ENCODE peak calls at places on chromosomes 13 and 19, in eight cellular contexts. L, O, D, Y, F, W, C and H are unnamed samples.

GRCh38 chr19:54282706-54283105 is 1.8 kb upstream of the LILRB2 start:
- DNase-seq in L (no peak), O (no peak), D (no peak), Y (no peak), F (no peak), W (no peak), C (no peak), H (no peak)

GRCh38 chr19:49851456-49852259 is 699 bp downstream of the PTOV1 start:
- DNase-seq in L (no peak), O (no peak), D (no peak), Y (no peak), F (no peak), W (peak; percentile 82), C (peak; percentile 74), H (peak; percentile 24)

GRCh38 chr13:24459234-24459633 is 53.3 kb downstream of the PARP4 start:
- DNase-seq in L (no peak), O (no peak), D (no peak), Y (no peak), F (no peak), W (no peak), C (no peak), H (peak; percentile 14)

GRCh38 chr13:22740264-22740663 is 440.5 kb upstream of the SGCG start:
- DNase-seq in L (no peak), O (no peak), D (peak; percentile 11), Y (no peak), F (no peak), W (peak; percentile 15), C (no peak), H (no peak)

GRCh38 chr19:28793391-28794168 is 419.4 kb downstream of the UQCRFS1 start:
- DNase-seq in L (no peak), O (peak; percentile 18), D (no peak), Y (no peak), F (no peak), W (peak; percentile 39), C (no peak), H (no peak)

GRCh38 chr13:103883152-103883551 is 816.9 kb upstream of the SLC10A2 start:
- DNase-seq in L (no peak), O (peak; percentile 69), D (peak; percentile 79), Y (peak; percentile 74), F (peak; percentile 50), W (peak; percentile 84), C (peak; percentile 77), H (peak; percentile 34)

GRCh38 chr13:44816701-44817684 is 172.3 kb downstream of the NUFIP1 start:
- DNase-seq in L (no peak), O (no peak), D (peak; percentile 36), Y (no peak), F (no peak), W (no peak), C (no peak), H (no peak)

GRCh38 chr19:6224308-6224675 is 55.5 kb downstream of the MLLT1 start:
- DNase-seq in L (no peak), O (no peak), D (no peak), Y (no peak), F (no peak), W (no peak), C (no peak), H (no peak)

GRCh38 chr19:53308339-53308811 is 25.2 kb upstream of the ZNF845 start:
- DNase-seq in L (no peak), O (peak; percentile 26), D (no peak), Y (no peak), F (no peak), W (peak; percentile 66), C (peak; percentile 23), H (no peak)

GRCh38 chr13:42769650-42770049 is 11.7 kb upstream of the FAM216B start:
- DNase-seq in L (no peak), O (no peak), D (no peak), Y (no peak), F (no peak), W (no peak), C (no peak), H (no peak)

GRCh38 chr13:45040626-45041025 is 51.3 kb downstream of the GPALPP1 start:
- DNase-seq in L (no peak), O (no peak), D (no peak), Y (no peak), F (no peak), W (no peak), C (no peak), H (no peak)

GRCh38 chr13:109412232-109412935 is 374.0 kb downstream of the IRS2 start:
- DNase-seq in L (no peak), O (peak; percentile 63), D (peak; percentile 60), Y (no peak), F (peak; percentile 32), W (peak; percentile 91), C (no peak), H (peak; percentile 49)

GRCh38 chr13:57673197-57673596 is 41.7 kb downstream of the PCDH17 start:
- DNase-seq in L (no peak), O (no peak), D (no peak), Y (no peak), F (no peak), W (peak; percentile 39), C (no peak), H (no peak)

GRCh38 chr19:18489627-18490184 is 32.2 kb downstream of the ELL start:
- DNase-seq in L (no peak), O (no peak), D (no peak), Y (no peak), F (no peak), W (no peak), C (no peak), H (no peak)

GRCh38 chr19:18488838-18489626 is 32.8 kb downstream of the ELL start:
- DNase-seq in L (no peak), O (no peak), D (peak; percentile 45), Y (no peak), F (peak; percentile 45), W (peak; percentile 84), C (peak; percentile 79), H (no peak)

GRCh38 chr19:18487576-18488402 is 34.1 kb downstream of the ELL start:
- DNase-seq in L (no peak), O (no peak), D (no peak), Y (no peak), F (no peak), W (no peak), C (no peak), H (no peak)

GRCh38 chr19:18486746-18487145 is 35.1 kb downstream of the ELL start:
- DNase-seq in L (no peak), O (no peak), D (no peak), Y (no peak), F (no peak), W (no peak), C (no peak), H (no peak)

DNA sequence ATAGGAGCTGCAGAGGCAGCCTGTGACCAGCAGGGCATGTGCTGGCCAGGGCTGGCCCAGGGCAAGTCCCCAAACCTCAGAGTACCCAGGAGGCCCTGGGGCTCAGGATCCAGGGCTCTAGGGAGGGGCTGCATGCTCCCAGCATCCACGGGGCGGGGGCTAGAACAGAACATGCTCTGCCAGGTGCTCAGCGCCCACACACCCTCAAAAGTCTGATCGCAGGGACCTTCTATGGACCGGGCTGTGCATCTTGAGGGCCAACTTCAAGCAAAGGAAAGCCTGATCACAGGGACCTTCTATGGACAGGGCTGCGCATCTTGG is 33.5 kb downstream of the ELL start:
- DNase-seq in L (no peak), O (no peak), D (peak; percentile 35), Y (no peak), F (no peak), W (no peak), C (no peak), H (no peak)
- H3K4me1 ChIP-seq in L (peaks cover 79% of the 10 kb centered on the region), O (peaks cover 9% of the 10 kb centered on the region), D (peaks cover 35% of the 10 kb centered on the region), Y (no peaks in the 10 kb centered on the region), F (peaks cover 43% of the 10 kb centered on the region), W (peaks cover 38% of the 10 kb centered on the region), C (peaks cover 23% of the 10 kb centered on the region), H (peaks cover 11% of the 10 kb centered on the region)

GRCh38 chr19:10744222-10744847 is 26.5 kb downstream of the DNM2 start:
- DNase-seq in L (no peak), O (no peak), D (no peak), Y (no peak), F (no peak), W (no peak), C (no peak), H (peak; percentile 42)
- H3K4me1 ChIP-seq in L (peaks cover 63% of the 10 kb centered on the region), O (peaks cover 5% of the 10 kb centered on the region), D (peaks cover 38% of the 10 kb centered on the region), Y (no peaks in the 10 kb centered on the region), F (peaks cover 92% of the 10 kb centered on the region), W (peaks cover 5% of the 10 kb centered on the region), C (peaks cover 62% of the 10 kb centered on the region), H (peaks cover 29% of the 10 kb centered on the region)

GRCh38 chr19:16144216-16144581 is 714 bp downstream of the HSH2D start:
- DNase-seq in L (no peak), O (no peak), D (no peak), Y (no peak), F (no peak), W (no peak), C (no peak), H (no peak)

GRCh38 chr19:16146112-16146511 is 2.6 kb downstream of the HSH2D start:
- DNase-seq in L (no peak), O (no peak), D (no peak), Y (no peak), F (no peak), W (no peak), C (no peak), H (no peak)

GRCh38 chr19:16141043-16141442 is 2.4 kb upstream of the HSH2D start:
- DNase-seq in L (no peak), O (no peak), D (no peak), Y (no peak), F (peak; percentile 61), W (no peak), C (no peak), H (no peak)

GRCh38 chr19:16142032-16142580 is 1.4 kb upstream of the HSH2D start:
- DNase-seq in L (no peak), O (no peak), D (no peak), Y (no peak), F (no peak), W (no peak), C (no peak), H (no peak)

GRCh38 chr19:16143399-16144215 is at the start of gene HSH2D:
- DNase-seq in L (peak; percentile 77), O (peak; percentile 50), D (no peak), Y (no peak), F (peak; percentile 96), W (no peak), C (peak; percentile 92), H (peak; percentile 98)
- H3K4me1 ChIP-seq in L (peaks cover 42% of the 10 kb centered on the region), O (no peaks in the 10 kb centered on the region), D (no peaks in the 10 kb centered on the region), Y (no peaks in the 10 kb centered on the region), F (peaks cover 9% of the 10 kb centered on the region), W (no peaks in the 10 kb centered on the region), C (no peaks in the 10 kb centered on the region), H (no peaks in the 10 kb centered on the region)

GRCh38 chr13:99040536-99041141 is 62.8 kb upstream of the DOCK9 start:
- DNase-seq in L (no peak), O (no peak), D (no peak), Y (no peak), F (no peak), W (no peak), C (no peak), H (no peak)

GRCh38 chr13:99039718-99040280 is 61.9 kb upstream of the DOCK9 start:
- DNase-seq in L (no peak), O (no peak), D (no peak), Y (no peak), F (no peak), W (no peak), C (no peak), H (no peak)

GRCh38 chr13:99042851-99043250 is 65.0 kb upstream of the DOCK9 start:
- DNase-seq in L (no peak), O (no peak), D (no peak), Y (no peak), F (no peak), W (no peak), C (no peak), H (no peak)

GRCh38 chr13:99041337-99041736 is 63.5 kb upstream of the DOCK9 start:
- DNase-seq in L (no peak), O (no peak), D (no peak), Y (no peak), F (no peak), W (no peak), C (no peak), H (no peak)

GRCh38 chr13:99041788-99042187 is 63.9 kb upstream of the DOCK9 start:
- DNase-seq in L (no peak), O (no peak), D (no peak), Y (no peak), F (no peak), W (no peak), C (no peak), H (no peak)
- H3K4me1 ChIP-seq in L (peaks cover 72% of the 10 kb centered on the region), O (no peaks in the 10 kb centered on the region), D (peaks cover 19% of the 10 kb centered on the region), Y (no peaks in the 10 kb centered on the region), F (peaks cover 17% of the 10 kb centered on the region), W (no peaks in the 10 kb centered on the region), C (no peaks in the 10 kb centered on the region), H (no peaks in the 10 kb centered on the region)